ENCODE peak calls at places on chromosome 17, in five cellular contexts. X is SW480; I is T follicular helper cell; N is stimulated activated naive B cell treated with anti-CD40 and anti-IgM and Interleukin-4, amounts not matched to agents 10 μg/mL and 1 μg/mL and 100 μg/mL, for 72 hours; M is C1 segment of cervical spinal cord. Z is an unnamed sample.
A peak's percentile ranks its signal among the peaks of the same experiment; 100 is the strongest.

GRCh38 chr17:39461911-39462641 is 790 bp downstream of the CDK12 start:
- DNase-seq in I (peak; percentile 19), X (peak; percentile 42), M (peak; percentile 45), N (no peak), Z (peak; percentile 20)

GRCh38 chr17:82236142-82236971 is 7.5 kb downstream of the SLC16A3 start:
- DNase-seq in N (peak; percentile 59), I (peak; percentile 60), M (peak; percentile 26), X (no peak), Z (peak; percentile 67)

GRCh38 chr17:57401556-57402488 is 145.5 kb downstream of the MSI2 start:
- DNase-seq in I (no peak), X (no peak), N (no peak), M (no peak), Z (no peak)

GRCh38 chr17:41326173-41327145 is 10.9 kb upstream of the KRTAP17-1 start:
- DNase-seq in M (no peak), X (peak; percentile 78), N (no peak), I (no peak), Z (no peak)

GRCh38 chr17:50129303-50129945 is 536 bp downstream of the SAMD14 start:
- DNase-seq in X (peak; percentile 56), I (peak; percentile 29), N (no peak), M (peak; percentile 28), Z (no peak)

GRCh38 chr17:39845052-39845976 is 18.8 kb downstream of the IKZF3 start:
- DNase-seq in X (no peak), I (no peak), M (no peak), N (no peak), Z (no peak)

GRCh38 chr17:57466042-57466471 is 209.7 kb downstream of the MSI2 start:
- DNase-seq in M (no peak), I (no peak), N (no peak), X (no peak), Z (no peak)

GRCh38 chr17:6643460-6644125 is 2.7 kb downstream of the TXNDC17 start:
- DNase-seq in N (no peak), I (no peak), M (no peak), X (no peak), Z (no peak)

GRCh38 chr17:57940653-57941329 is 14.4 kb downstream of the CUEDC1 start:
- DNase-seq in N (no peak), M (no peak), X (peak; percentile 82), I (no peak), Z (peak; percentile 70)

GRCh38 chr17:31248986-31249385 is 48.1 kb downstream of the OMG start:
- DNase-seq in X (no peak), M (no peak), N (no peak), I (no peak), Z (no peak)

GRCh38 chr17:44972953-44973352 is 4.8 kb upstream of the C1QL1 start:
- DNase-seq in I (no peak), X (no peak), M (no peak), N (no peak), Z (no peak)